ENCODE peak calls at places on chromosomes 6 and 20, in nine cellular contexts. U is astrocyte of the spinal cord; D is activated CD4-positive, alpha-beta T cell treated with anti-CD3 and anti-CD28 coated beads, Interleukin-2, amount 50 U/mL, for 48 hours; N is Right ventricle myocardium superior; X is adipocyte; A is upper lobe of right lung; S is GM04504; G is substantia nigra; Y is CD8-positive, alpha-beta T cell. L is an unnamed sample.

GRCh38 chr20:19291024-19291817 is 78.8 kb downstream of the SLC24A3 start:
- DNase-seq in A (no peak), N (no peak), G (no peak), D (no peak), U (no peak), Y (no peak), X (no peak), S (no peak), L (no peak)

GRCh38 chr6:63802606-63803206 is 167.1 kb downstream of the PHF3 start:
- DNase-seq in D (no peak), X (peak; percentile 62), N (no peak), G (no peak), A (no peak), S (no peak), Y (no peak), U (peak; percentile 49), L (peak; percentile 60)

GRCh38 chr6:87684895-87685654 is 17.0 kb downstream of the AKIRIN2 start:
- DNase-seq in X (no peak), G (no peak), S (no peak), U (no peak), D (no peak), Y (no peak), N (no peak), A (no peak), L (no peak)

GRCh38 chr6:44456070-44456965 is 68.8 kb downstream of the CDC5L start:
- DNase-seq in U (peak; percentile 55), X (peak; percentile 80), Y (peak; percentile 42), S (peak; percentile 25), G (no peak), A (no peak), N (peak; percentile 69), D (peak; percentile 50), L (peak; percentile 83)

GRCh38 chr6:116536216-116536621 is 9.3 kb downstream of the TRAPPC3L start:
- DNase-seq in G (no peak), D (no peak), A (no peak), S (peak; percentile 35), Y (peak; percentile 25), U (peak; percentile 70), N (peak; percentile 16), X (peak; percentile 91), L (peak; percentile 79)

GRCh38 chr6:84671188-84671587 is 93.2 kb downstream of the TBX18 start:
- DNase-seq in S (no peak), U (no peak), Y (no peak), X (no peak), D (no peak), A (no peak), N (no peak), G (no peak), L (no peak)

GRCh38 chr20:37640600-37641561 is 52.9 kb upstream of the CTNNBL1 start:
- DNase-seq in S (no peak), G (no peak), D (no peak), X (no peak), U (no peak), Y (no peak), N (no peak), A (no peak), L (peak; percentile 21)

GRCh38 chr6:11323666-11324452 is 91.4 kb upstream of the NEDD9 start:
- DNase-seq in S (no peak), D (no peak), A (peak; percentile 79), G (no peak), Y (no peak), U (no peak), N (peak; percentile 72), X (no peak), L (no peak)

GRCh38 chr20:63100926-63101699 is 94.3 kb upstream of the BHLHE23 start:
- DNase-seq in U (no peak), D (no peak), Y (no peak), X (no peak), A (peak; percentile 48), G (no peak), N (peak; percentile 15), S (no peak), L (no peak)

GRCh38 chr6:43299338-43300293 is 1.6 kb downstream of the SLC22A7 start:
- DNase-seq in N (no peak), D (no peak), X (no peak), A (no peak), S (no peak), U (no peak), G (no peak), Y (no peak), L (no peak)

GRCh38 chr6:134875367-134875766 is 74.5 kb downstream of the ALDH8A1 start:
- DNase-seq in G (no peak), Y (no peak), A (no peak), S (no peak), D (no peak), X (no peak), N (no peak), U (peak; percentile 53), L (no peak)

GRCh38 chr6:147643341-147644200 is 135.1 kb downstream of the SAMD5 start:
- DNase-seq in G (no peak), D (no peak), X (peak; percentile 55), Y (no peak), U (no peak), S (no peak), N (no peak), A (no peak), L (no peak)

GRCh38 chr6:129857838-129858237 is 3.3 kb downstream of the TMEM244 start:
- DNase-seq in N (no peak), U (no peak), D (no peak), X (no peak), G (no peak), Y (no peak), S (no peak), A (no peak), L (no peak)

GRCh38 chr20:34254979-34255378 is 13.8 kb downstream of the ASIP start:
- DNase-seq in Y (no peak), X (no peak), A (no peak), S (no peak), D (no peak), U (no peak), N (no peak), G (no peak), L (no peak)

GRCh38 chr6:32190054-32190945 is at the start of gene PBX2:
- DNase-seq in N (peak; percentile 92), Y (peak; percentile 79), X (peak; percentile 95), D (peak; percentile 92), A (peak; percentile 93), S (peak; percentile 80), U (peak; percentile 93), G (peak; percentile 76), L (peak; percentile 87)

GRCh38 chr6:142300302-142300701 is 1.5 kb upstream of the ADGRG6 start:
- DNase-seq in N (no peak), U (no peak), S (no peak), X (no peak), G (no peak), Y (no peak), A (no peak), D (no peak), L (no peak)

GRCh38 chr6:166757226-166758135 is 130.4 kb upstream of the RPS6KA2 start:
- DNase-seq in Y (peak; percentile 9), N (no peak), D (peak; percentile 13), U (peak; percentile 50), A (no peak), S (peak; percentile 10), G (no peak), X (peak; percentile 62), L (peak; percentile 75)

GRCh38 chr20:9359561-9360308 is 154.7 kb upstream of the LAMP5 start:
- DNase-seq in G (no peak), A (no peak), U (peak; percentile 79), X (peak; percentile 79), N (peak; percentile 50), D (no peak), Y (no peak), S (peak; percentile 65), L (peak; percentile 75)

GRCh38 chr6:111068116-111068897 is 19.0 kb upstream of the SLC16A10 start:
- DNase-seq in N (no peak), U (no peak), G (no peak), A (no peak), S (no peak), X (no peak), D (no peak), Y (no peak), L (no peak)

GRCh38 chr6:160333841-160334240 is 14.3 kb upstream of the SLC22A3 start:
- DNase-seq in N (no peak), X (no peak), G (no peak), Y (no peak), S (no peak), U (no peak), A (no peak), D (no peak), L (no peak)

GRCh38 chr6:38157905-38158304 is 338.4 kb downstream of the ZFAND3 start:
- DNase-seq in S (no peak), A (peak; percentile 38), D (no peak), U (no peak), G (no peak), X (no peak), N (no peak), Y (no peak), L (no peak)

GRCh38 chr6:13952101-13952500 is 27.3 kb downstream of the RNF182 start:
- DNase-seq in N (no peak), A (no peak), U (no peak), S (no peak), X (no peak), G (no peak), D (no peak), Y (no peak), L (no peak)

GRCh38 chr20:8155229-8155628 is 23.2 kb downstream of the PLCB1 start:
- DNase-seq in S (no peak), A (no peak), N (no peak), Y (no peak), D (no peak), U (peak; percentile 27), G (no peak), X (no peak), L (no peak)

GRCh38 chr6:79064635-79065034 is 13.4 kb downstream of the PHIP start:
- DNase-seq in A (no peak), U (no peak), G (no peak), N (no peak), S (no peak), D (no peak), Y (no peak), X (no peak), L (no peak)

GRCh38 chr20:60236613-60237012 is 278.4 kb downstream of the CDH26 start:
- DNase-seq in N (no peak), A (no peak), Y (no peak), G (no peak), D (no peak), U (no peak), X (no peak), S (no peak), L (no peak)

GRCh38 chr20:41992481-41992880 is 374.3 kb upstream of the CHD6 start:
- DNase-seq in U (no peak), N (no peak), S (no peak), A (no peak), G (no peak), D (no peak), Y (no peak), X (no peak), L (no peak)

GRCh38 chr6:3402310-3403243 is 54.3 kb downstream of the SLC22A23 start:
- DNase-seq in X (no peak), S (no peak), G (no peak), Y (no peak), U (no peak), D (no peak), N (no peak), A (no peak), L (no peak)

GRCh38 chr6:168700880-168701279 is 259.9 kb downstream of the SMOC2 start:
- DNase-seq in U (no peak), N (no peak), X (no peak), G (no peak), Y (no peak), A (no peak), S (no peak), D (no peak), L (no peak)

GRCh38 chr6:55379486-55379885 is 52.2 kb downstream of the GFRAL start:
- DNase-seq in A (no peak), S (no peak), Y (no peak), U (no peak), G (no peak), D (no peak), N (no peak), X (no peak), L (no peak)

GRCh38 chr6:12845224-12846004 is 128.8 kb downstream of the PHACTR1 start:
- DNase-seq in N (no peak), D (no peak), A (no peak), X (no peak), G (no peak), U (no peak), Y (no peak), S (no peak), L (no peak)

GRCh38 chr20:32753731-32754130 is 8.5 kb upstream of the DNMT3B start:
- DNase-seq in X (no peak), D (no peak), S (no peak), N (no peak), Y (no peak), U (peak; percentile 62), A (no peak), G (no peak), L (peak; percentile 38)

L was measured in GM23248.